ENCODE peak calls at places on chromosome 10, in seven cellular contexts. H, X, R, T, D, J and N are unnamed samples.

GRCh38 chr10:70035531-70035930 is 17.1 kb upstream of the MACROH2A2 start:
- DNase-seq in T (no peak), X (no peak), R (no peak), J (no peak), D (no peak), H (no peak), N (no peak)

GRCh38 chr10:30057421-30057841 is 2.0 kb downstream of the JCAD start:
- DNase-seq in X (no peak), H (no peak), T (no peak), R (no peak), D (no peak), J (peak; percentile 21), N (no peak)

GRCh38 chr10:63562857-63563256 is 41.7 kb downstream of the REEP3 start:
- DNase-seq in H (no peak), J (no peak), R (no peak), D (no peak), T (no peak), X (no peak), N (no peak)

GRCh38 chr10:124697443-124697836 is 46.7 kb downstream of the FAM53B start:
- DNase-seq in J (no peak), X (no peak), R (no peak), H (no peak), D (no peak), T (no peak), N (no peak)

GRCh38 chr10:43250925-43251663 is 15.8 kb downstream of the RASGEF1A start:
- DNase-seq in H (peak; percentile 4), R (peak; percentile 15), D (no peak), X (no peak), J (no peak), T (no peak), N (peak; percentile 19)

GRCh38 chr10:99905971-99906370 is 103.8 kb downstream of the DNMBP start:
- DNase-seq in R (no peak), X (no peak), J (no peak), H (no peak), T (no peak), D (no peak), N (no peak)

GRCh38 chr10:94230134-94230785 is 132.5 kb downstream of the NOC3L start:
- DNase-seq in J (no peak), X (no peak), H (no peak), D (no peak), R (no peak), T (no peak), N (no peak)

GRCh38 chr10:58457761-58458616 is 54.7 kb upstream of the BICC1 start:
- DNase-seq in X (no peak), T (peak; percentile 75), J (peak; percentile 77), R (no peak), H (no peak), D (peak; percentile 41), N (no peak)

GRCh38 chr10:44020322-44021111 is 364.4 kb downstream of the CXCL12 start:
- DNase-seq in J (no peak), H (no peak), D (no peak), R (no peak), T (no peak), X (no peak), N (no peak)

GRCh38 chr10:124296121-124296812 is 122.5 kb downstream of the OAT start:
- DNase-seq in X (no peak), D (no peak), H (no peak), J (peak; percentile 81), T (no peak), R (no peak), N (peak; percentile 44)

GRCh38 chr10:126536148-126536547 is 134.3 kb downstream of the C10orf90 start:
- DNase-seq in D (no peak), X (no peak), R (no peak), T (peak; percentile 16), J (peak; percentile 54), H (no peak), N (no peak)

GRCh38 chr10:13784067-13784466 is 197.3 kb downstream of the PRPF18 start:
- DNase-seq in J (peak; percentile 46), R (no peak), D (no peak), T (peak; percentile 67), X (peak; percentile 25), H (no peak), N (no peak)

GRCh38 chr10:7408003-7408493 is 2.8 kb downstream of the SFMBT2 start:
- DNase-seq in T (no peak), R (peak; percentile 25), D (peak; percentile 39), X (peak; percentile 70), H (peak; percentile 42), J (no peak), N (peak; percentile 43)

GRCh38 chr10:84706431-84706830 is 378.0 kb downstream of the CCSER2 start:
- DNase-seq in J (no peak), H (no peak), T (no peak), D (no peak), R (no peak), X (no peak), N (no peak)

GRCh38 chr10:35185260-35186034 is 58.8 kb downstream of the CREM start:
- DNase-seq in J (no peak), T (no peak), X (no peak), H (no peak), R (no peak), D (no peak), N (no peak)

GRCh38 chr10:77524300-77524711 is 113.3 kb downstream of the KCNMA1 start:
- DNase-seq in R (no peak), H (no peak), X (no peak), D (no peak), J (peak; percentile 88), T (peak; percentile 73), N (no peak)

GRCh38 chr10:50326757-50327701 is 75.7 kb upstream of the ASAH2 start:
- DNase-seq in J (peak; percentile 48), T (peak; percentile 45), D (peak; percentile 34), H (no peak), X (no peak), R (no peak), N (no peak)

GRCh38 chr10:29543715-29544114 is 91.1 kb downstream of the SVIL start:
- DNase-seq in T (no peak), D (no peak), X (no peak), R (no peak), H (no peak), J (no peak), N (no peak)

GRCh38 chr10:71221586-71222202 is 9.3 kb downstream of the UNC5B start:
- DNase-seq in X (no peak), R (no peak), H (no peak), J (no peak), T (no peak), D (no peak), N (no peak)

GRCh38 chr10:30051220-30051619 is 8.2 kb downstream of the JCAD start:
- DNase-seq in R (no peak), T (no peak), D (no peak), J (no peak), H (no peak), X (no peak), N (no peak)

GRCh38 chr10:77320852-77321496 is 316.6 kb downstream of the KCNMA1 start:
- DNase-seq in R (no peak), X (no peak), H (no peak), T (peak; percentile 68), J (peak; percentile 73), D (no peak), N (no peak)